ENCODE peak calls at places on chromosome 1, in ten cellular contexts. Y is stomach, F is bronchial epithelial cell, S is sigmoid colon, I is BJ, H is AG10803, L is GM06990, Q is IMR-90, X is choroid plexus epithelial cell, B is brain microvascular endothelial cell. M is an unnamed sample.
A peak's percentile ranks its signal among the peaks of the same experiment; 100 is the strongest.

GRCh38 chr1:241215683-241216082 is 141.3 kb downstream of the RGS7 start:
- DNase-seq in Y (no peak), F (no peak), S (no peak), I (no peak), H (no peak), L (no peak), Q (no peak), X (no peak), B (no peak), M (no peak)

GRCh38 chr1:5456090-5456789 is 536.0 kb downstream of the NPHP4 start:
- DNase-seq in Y (no peak), F (no peak), S (no peak), I (no peak), H (no peak), L (no peak), Q (no peak), X (no peak), B (no peak), M (no peak)

GRCh38 chr1:234619794-234620247 is 9.8 kb upstream of the IRF2BP2 start:
- DNase-seq in Y (no peak), F (no peak), S (no peak), I (no peak), H (no peak), L (no peak), Q (no peak), X (no peak), B (no peak), M (no peak)

GRCh38 chr1:3905266-3905952 is 5.3 kb upstream of the C1orf174 start:
- DNase-seq in Y (no peak), F (no peak), S (peak; percentile 43), I (no peak), H (no peak), L (no peak), Q (no peak), X (no peak), B (no peak), M (no peak)

GRCh38 chr1:30600258-30600657 is 123.1 kb downstream of the MATN1 start:
- DNase-seq in Y (no peak), F (no peak), S (no peak), I (no peak), H (no peak), L (no peak), Q (no peak), X (no peak), B (no peak), M (no peak)

GRCh38 chr1:115833806-115834205 is 7.1 kb downstream of the NHLH2 start:
- DNase-seq in Y (no peak), F (no peak), S (no peak), I (no peak), H (no peak), L (no peak), Q (no peak), X (no peak), B (no peak), M (no peak)

GRCh38 chr1:183106166-183106565 is 79.9 kb upstream of the LAMC2 start:
- DNase-seq in Y (no peak), F (no peak), S (no peak), I (no peak), H (no peak), L (no peak), Q (peak; percentile 73), X (peak; percentile 52), B (no peak), M (no peak)

GRCh38 chr1:25699501-25700089 is 83.0 kb downstream of the MAN1C1 start:
- DNase-seq in Y (no peak), F (no peak), S (no peak), I (no peak), H (peak; percentile 28), L (no peak), Q (no peak), X (no peak), B (no peak), M (no peak)

GRCh38 chr1:246131095-246131494 is 376.0 kb downstream of the SMYD3 start:
- DNase-seq in Y (no peak), F (no peak), S (no peak), I (no peak), H (no peak), L (no peak), Q (no peak), X (no peak), B (no peak), M (no peak)

GRCh38 chr1:231616667-231617066 is 9.9 kb upstream of the DISC1 start:
- DNase-seq in Y (no peak), F (no peak), S (no peak), I (no peak), H (peak; percentile 50), L (no peak), Q (no peak), X (no peak), B (no peak), M (no peak)

GRCh38 chr1:14567056-14567455 is 31.4 kb upstream of the KAZN start:
- DNase-seq in Y (no peak), F (peak; percentile 4), S (no peak), I (no peak), H (no peak), L (no peak), Q (no peak), X (no peak), B (no peak), M (peak; percentile 13)

GRCh38 chr1:94698341-94698740 is 121.8 kb upstream of the SLC44A3 start:
- DNase-seq in Y (no peak), F (peak; percentile 50), S (no peak), I (no peak), H (no peak), L (no peak), Q (peak; percentile 54), X (no peak), B (no peak), M (peak; percentile 28)
- TF ChIP-seq CTCF in Y (no peak), F (no peak), S (no peak), I (no peak), H (no peak), L (no peak), Q (no peak), X (no peak), B (no peak), M (no peak)

DNA sequence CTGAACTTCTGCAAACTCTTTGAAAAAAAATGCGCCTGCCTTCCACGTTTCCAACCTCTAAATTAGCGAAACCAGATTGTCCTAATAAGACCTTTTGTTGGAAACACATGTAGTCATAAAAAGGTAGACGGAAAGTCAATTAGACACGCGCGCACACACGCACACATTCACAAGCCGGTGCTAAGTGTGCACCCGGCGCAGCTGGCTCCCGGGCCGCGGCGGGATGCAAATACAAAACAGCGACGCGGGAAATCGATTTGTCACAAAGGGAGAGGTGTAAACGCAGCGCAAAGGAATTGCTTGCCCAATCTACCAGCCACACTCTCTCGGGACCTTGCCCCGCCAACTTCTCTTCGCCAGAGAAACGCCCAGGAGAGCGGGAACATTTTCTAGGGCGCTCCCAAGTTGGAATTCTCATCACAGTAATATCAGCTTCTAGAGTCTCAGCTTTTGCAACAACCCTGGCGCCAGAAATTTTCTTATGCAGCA is 4.4 kb downstream of the PRRX1 start:
- DNase-seq in Y (no peak), F (no peak), S (no peak), I (no peak), H (peak; percentile 59), L (no peak), Q (no peak), X (no peak), B (peak; percentile 22), M (no peak)
- H3K4me3 ChIP-seq in Y (no peak overlapping the region), F (no peak overlapping the region), S (no peak overlapping the region), I (peak overlapping the region; percentile 27), H (peak overlapping the region; percentile 93), L (no peak overlapping the region), Q (peak overlapping the region; percentile 9), X (peak overlapping the region; percentile 32), B (peak overlapping the region; percentile 43), M (no peak overlapping the region)

GRCh38 chr1:21940492-21940891 is 3.4 kb upstream of the HSPG2 start:
- DNase-seq in Y (no peak), F (no peak), S (no peak), I (no peak), H (no peak), L (no peak), Q (no peak), X (no peak), B (no peak), M (no peak)

GRCh38 chr1:21938791-21939538 is 1.9 kb upstream of the HSPG2 start:
- DNase-seq in Y (no peak), F (no peak), S (peak; percentile 74), I (no peak), H (no peak), L (no peak), Q (no peak), X (no peak), B (no peak), M (peak; percentile 27)

GRCh38 chr1:21937372-21938121 is 437 bp upstream of the HSPG2 start:
- DNase-seq in Y (peak; percentile 85), F (no peak), S (peak; percentile 94), I (no peak), H (peak; percentile 78), L (peak; percentile 64), Q (peak; percentile 78), X (peak; percentile 75), B (peak; percentile 55), M (peak; percentile 79)

GRCh38 chr1:21941370-21941769 is 4.3 kb upstream of the HSPG2 start:
- DNase-seq in Y (no peak), F (no peak), S (no peak), I (no peak), H (no peak), L (no peak), Q (no peak), X (no peak), B (no peak), M (no peak)

DNA sequence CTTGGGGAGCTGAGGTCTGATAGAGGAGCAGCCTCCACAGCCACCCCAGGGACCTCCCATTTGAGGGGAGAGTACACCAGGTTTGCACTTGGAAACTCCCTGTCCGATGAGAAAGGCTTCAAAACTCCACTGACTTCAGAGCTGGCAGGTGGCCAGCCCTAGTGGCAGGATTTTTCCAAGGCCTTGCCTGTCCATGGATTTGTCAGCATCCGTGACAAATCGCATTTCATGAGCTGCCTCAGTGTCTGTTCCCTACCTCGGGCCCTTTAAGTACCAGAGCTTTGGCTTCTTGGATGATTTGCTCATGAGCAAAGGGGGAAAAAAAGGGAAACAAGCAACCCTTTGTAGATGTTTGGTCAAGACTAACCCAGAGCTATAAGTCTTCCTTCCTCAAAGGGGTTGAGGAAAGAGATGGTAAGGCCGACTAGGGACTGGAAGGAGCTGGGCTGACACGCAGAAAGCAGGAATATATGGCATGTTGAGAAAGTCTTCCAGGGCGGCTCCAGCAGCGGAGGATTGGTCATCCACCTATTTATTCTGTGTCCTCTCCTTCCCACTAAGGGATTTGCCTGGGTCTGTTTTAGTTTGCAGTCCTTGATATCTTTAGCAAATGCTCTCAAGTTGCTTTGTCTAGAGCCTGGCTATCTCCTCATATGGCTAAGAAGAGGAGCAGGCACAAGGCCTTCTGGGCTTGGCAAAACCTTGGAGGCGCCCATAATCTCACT is 2.7 kb upstream of the HSPG2 start:
- DNase-seq in Y (peak; percentile 86), F (peak; percentile 97), S (peak; percentile 96), I (peak; percentile 89), H (peak; percentile 97), L (no peak), Q (peak; percentile 98), X (peak; percentile 93), B (peak; percentile 95), M (peak; percentile 99)
- TF ChIP-seq CTCF in Y (peak; percentile 53), F (peak; percentile 70), S (no peak), I (peak; percentile 64), H (peak; percentile 60), L (no peak), Q (peak; percentile 70), X (peak; percentile 66), B (peak; percentile 74), M (peak; percentile 65)

DNA sequence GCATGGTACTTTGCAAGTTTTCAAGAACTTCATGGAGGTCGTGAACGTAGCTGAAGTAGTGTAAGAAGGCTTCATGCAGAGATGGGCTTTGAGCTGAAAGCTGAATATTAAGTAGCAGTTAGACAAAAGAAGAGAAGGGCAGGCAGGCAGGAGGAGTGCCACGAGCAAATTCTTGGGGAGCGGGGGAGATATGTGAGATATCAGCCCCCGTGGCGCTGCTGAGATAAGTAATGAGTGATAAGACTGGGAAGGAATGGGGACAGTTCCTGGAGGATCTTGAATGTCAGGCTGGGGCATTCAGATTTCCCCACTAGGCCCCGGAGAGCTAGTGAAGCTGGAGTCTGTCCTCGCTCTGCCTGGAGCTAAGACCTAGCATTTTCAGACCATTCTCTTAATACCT is 27.9 kb upstream of the KIRREL1 start:
- DNase-seq in Y (no peak), F (no peak), S (no peak), I (no peak), H (no peak), L (no peak), Q (no peak), X (no peak), B (no peak), M (no peak)
- H3K4me3 ChIP-seq in Y (no peak overlapping the region), F (no peak overlapping the region), S (no peak overlapping the region), I (no peak overlapping the region), H (no peak overlapping the region), L (no peak overlapping the region), Q (no peak overlapping the region), X (no peak overlapping the region), B (no peak overlapping the region), M (no peak overlapping the region)